ENCODE peak calls at places on chromosomes 7 and 10, in four cellular contexts. One of them, this sample, is unnamed.
A peak's percentile ranks its signal among the peaks of the same experiment; 100 is the strongest.

GRCh38 chr10:17742918-17743317 is 9.1 kb upstream of the TMEM236 start:
- DNase-seq in tibial nerve: peak; percentile 51
- DNase-seq in choroid plexus epithelial cell: peak; percentile 72
- DNase-seq in upper lobe of right lung: peak; percentile 71
- DNase-seq in this sample: peak; percentile 47

GRCh38 chr10:58023341-58024073 is 244.2 kb downstream of the IPMK start:
- DNase-seq in choroid plexus epithelial cell: peak; percentile 85
- DNase-seq in tibial nerve: no peak
- DNase-seq in upper lobe of right lung: no peak
- DNase-seq in this sample: peak; percentile 81

GRCh38 chr7:112162161-112163020 is 43.8 kb downstream of the DOCK4 start:
- DNase-seq in upper lobe of right lung: peak; percentile 65
- DNase-seq in choroid plexus epithelial cell: peak; percentile 95
- DNase-seq in tibial nerve: no peak
- DNase-seq in this sample: peak; percentile 29

GRCh38 chr10:18020523-18020922 is 68.8 kb downstream of the SLC39A12 start:
- DNase-seq in upper lobe of right lung: no peak
- DNase-seq in choroid plexus epithelial cell: no peak
- DNase-seq in tibial nerve: no peak
- DNase-seq in this sample: peak; percentile 50

GRCh38 chr7:135385209-135385608 is 124.7 kb downstream of the CNOT4 start:
- DNase-seq in upper lobe of right lung: no peak
- DNase-seq in choroid plexus epithelial cell: peak; percentile 89
- DNase-seq in tibial nerve: no peak
- DNase-seq in this sample: peak; percentile 42

GRCh38 chr7:113710310-113711106 is 208.3 kb downstream of the PPP1R3A start:
- DNase-seq in choroid plexus epithelial cell: peak; percentile 95
- DNase-seq in upper lobe of right lung: no peak
- DNase-seq in tibial nerve: no peak
- DNase-seq in this sample: peak; percentile 92

GRCh38 chr10:30364391-30365268 is 15.6 kb upstream of the MTPAP start:
- DNase-seq in tibial nerve: no peak
- DNase-seq in choroid plexus epithelial cell: no peak
- DNase-seq in upper lobe of right lung: no peak
- DNase-seq in this sample: no peak

GRCh38 chr10:74008212-74008731 is 10.4 kb downstream of the VCL start:
- DNase-seq in tibial nerve: no peak
- DNase-seq in upper lobe of right lung: no peak
- DNase-seq in choroid plexus epithelial cell: peak; percentile 83
- DNase-seq in this sample: no peak

GRCh38 chr7:142771353-142771723 is 568 bp downstream of the PRSS2 start:
- DNase-seq in tibial nerve: no peak
- DNase-seq in choroid plexus epithelial cell: no peak
- DNase-seq in upper lobe of right lung: no peak
- DNase-seq in this sample: no peak

GRCh38 chr10:31912289-31912688 is 16.3 kb downstream of the ARHGAP12 start:
- DNase-seq in tibial nerve: no peak
- DNase-seq in choroid plexus epithelial cell: peak; percentile 47
- DNase-seq in upper lobe of right lung: no peak
- DNase-seq in this sample: peak; percentile 62

GRCh38 chr10:100827819-100828743 is 82.7 kb downstream of the PAX2 start:
- DNase-seq in upper lobe of right lung: no peak
- DNase-seq in choroid plexus epithelial cell: no peak
- DNase-seq in tibial nerve: no peak
- DNase-seq in this sample: no peak

GRCh38 chr10:59904431-59905065 is 1.8 kb downstream of the CCDC6 start:
- DNase-seq in upper lobe of right lung: no peak
- DNase-seq in choroid plexus epithelial cell: no peak
- DNase-seq in tibial nerve: no peak
- DNase-seq in this sample: no peak

GRCh38 chr7:141654551-141654950 is 47.4 kb downstream of the DENND11 start:
- DNase-seq in tibial nerve: no peak
- DNase-seq in upper lobe of right lung: no peak
- DNase-seq in choroid plexus epithelial cell: peak; percentile 86
- DNase-seq in this sample: peak; percentile 84

DNA sequence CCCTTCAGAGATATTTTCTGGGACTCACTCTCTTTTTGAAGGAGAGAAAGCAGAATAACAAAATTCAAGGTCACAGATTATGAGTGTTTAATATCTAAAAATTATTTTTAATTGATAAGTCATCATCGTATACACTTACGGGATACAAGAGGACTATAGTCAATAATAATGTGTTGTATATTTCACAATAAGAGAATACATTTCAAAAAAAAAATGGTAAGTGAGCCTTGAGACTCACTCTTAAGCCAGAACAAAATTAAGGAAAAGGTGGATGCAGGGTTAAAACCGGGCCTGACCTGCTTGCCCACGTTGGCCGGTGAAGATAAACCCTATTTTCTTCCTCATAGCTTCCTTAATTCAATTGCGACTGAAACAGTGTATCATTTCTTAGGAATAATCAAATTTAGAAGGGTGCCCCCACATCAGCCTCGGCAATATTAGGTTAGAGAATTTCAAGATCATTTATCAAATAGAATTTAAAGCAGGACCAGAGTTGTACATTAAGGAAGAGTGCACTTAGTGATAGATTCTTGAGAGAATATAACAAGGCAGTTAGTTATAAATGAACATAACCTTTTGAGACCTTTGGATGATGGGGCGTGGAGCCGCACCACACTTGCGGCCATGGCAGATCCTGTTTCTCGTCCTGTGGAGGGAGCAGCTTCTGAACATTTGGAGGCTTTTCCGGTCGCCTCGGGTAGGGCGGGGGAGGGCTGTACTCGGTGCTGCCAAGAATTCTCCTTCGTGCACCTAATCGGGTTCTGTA is 321.8 kb downstream of the PAXIP1 start:
- DNase-seq in tibial nerve: no peak
- DNase-seq in upper lobe of right lung: no peak
- DNase-seq in choroid plexus epithelial cell: no peak
- DNase-seq in this sample: no peak
- H3K4me3 ChIP-seq in tibial nerve: no peak overlapping the region
- H3K4me3 ChIP-seq in upper lobe of right lung: no peak overlapping the region
- H3K4me3 ChIP-seq in choroid plexus epithelial cell: no peak overlapping the region
- H3K4me3 ChIP-seq in this sample: no peak overlapping the region

GRCh38 chr7:140605337-140605736 is 35.3 kb downstream of the DENND2A start:
- DNase-seq in tibial nerve: no peak
- DNase-seq in choroid plexus epithelial cell: peak; percentile 71
- DNase-seq in upper lobe of right lung: peak; percentile 0
- DNase-seq in this sample: peak; percentile 24

GRCh38 chr7:140601566-140602174 is 38.9 kb downstream of the DENND2A start:
- DNase-seq in upper lobe of right lung: peak; percentile 51
- DNase-seq in tibial nerve: no peak
- DNase-seq in choroid plexus epithelial cell: no peak
- DNase-seq in this sample: no peak

GRCh38 chr7:140607441-140607989 is 33.1 kb downstream of the DENND2A start:
- DNase-seq in tibial nerve: peak; percentile 63
- DNase-seq in upper lobe of right lung: peak; percentile 68
- DNase-seq in choroid plexus epithelial cell: peak; percentile 27
- DNase-seq in this sample: no peak

GRCh38 chr7:140604076-140604475 is 36.5 kb downstream of the DENND2A start:
- DNase-seq in upper lobe of right lung: no peak
- DNase-seq in tibial nerve: no peak
- DNase-seq in choroid plexus epithelial cell: no peak
- DNase-seq in this sample: no peak

GRCh38 chr7:140604760-140605159 is 35.9 kb downstream of the DENND2A start:
- DNase-seq in tibial nerve: no peak
- DNase-seq in upper lobe of right lung: peak; percentile 21
- DNase-seq in choroid plexus epithelial cell: peak; percentile 33
- DNase-seq in this sample: peak; percentile 73
- TF ChIP-seq CTCF in tibial nerve: no peak
- TF ChIP-seq CTCF in upper lobe of right lung: no peak
- TF ChIP-seq CTCF in choroid plexus epithelial cell: no peak
- TF ChIP-seq CTCF in this sample: no peak

DNA sequence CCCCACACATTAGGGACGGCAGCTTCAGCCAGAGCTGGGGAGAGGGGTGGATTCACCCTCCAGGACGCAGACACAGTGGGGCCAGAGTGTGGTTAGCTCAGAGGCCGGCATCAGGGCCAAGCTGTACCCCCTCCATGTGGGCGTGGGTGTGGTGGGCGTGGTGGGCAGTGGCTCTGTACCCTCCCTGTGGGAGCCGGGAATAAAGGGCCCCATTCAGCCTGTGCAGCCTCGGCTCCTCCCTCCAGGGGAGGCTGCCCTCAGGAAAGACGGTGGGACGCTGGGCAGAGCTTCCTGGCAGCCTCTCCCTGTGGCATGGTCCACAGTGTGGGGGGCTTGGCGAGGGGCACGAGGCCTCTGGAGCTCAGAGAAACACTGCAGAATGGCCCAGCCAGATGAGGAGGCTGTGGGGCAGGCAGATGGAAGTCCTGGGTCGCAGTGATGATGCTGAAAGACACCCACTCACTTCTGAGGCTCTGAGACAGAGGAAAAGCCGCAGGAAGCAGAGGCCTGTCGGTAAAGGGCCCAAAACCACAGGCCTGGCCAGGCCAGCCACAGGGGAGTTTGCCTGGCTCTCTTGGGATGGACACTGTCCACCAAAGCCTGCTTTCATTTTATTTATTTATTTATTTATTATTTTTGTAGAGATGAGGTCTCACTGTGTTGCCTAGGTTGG is 108.0 kb downstream of the SH3PXD2A start:
- DNase-seq in tibial nerve: no peak
- DNase-seq in choroid plexus epithelial cell: no peak
- DNase-seq in upper lobe of right lung: no peak
- DNase-seq in this sample: no peak
- H3K4me3 ChIP-seq in tibial nerve: no peak overlapping the region
- H3K4me3 ChIP-seq in choroid plexus epithelial cell: no peak overlapping the region
- H3K4me3 ChIP-seq in upper lobe of right lung: no peak overlapping the region
- H3K4me3 ChIP-seq in this sample: no peak overlapping the region

DNA sequence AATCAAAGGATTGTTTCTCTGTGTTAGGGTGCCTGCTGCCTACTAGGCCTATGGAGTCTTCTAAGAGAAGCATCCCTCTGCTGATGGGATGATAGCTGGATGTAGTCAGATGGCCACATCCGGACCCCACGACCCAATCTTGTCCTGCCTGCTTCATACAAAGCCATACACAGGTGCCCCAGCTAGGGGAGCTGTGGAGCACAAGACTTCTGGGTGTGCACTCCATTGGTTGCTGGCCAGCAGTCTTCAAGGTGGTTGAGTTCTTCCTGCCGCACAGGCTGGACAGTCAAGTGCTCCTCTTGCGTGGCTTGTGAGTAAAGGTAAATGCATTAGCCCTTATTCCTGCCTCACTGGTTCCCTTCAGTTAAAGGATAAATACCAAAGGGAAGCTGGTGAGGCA is 120.2 kb downstream of the TEX36 start:
- DNase-seq in choroid plexus epithelial cell: no peak
- DNase-seq in upper lobe of right lung: no peak
- DNase-seq in tibial nerve: no peak
- DNase-seq in this sample: no peak
- TF ChIP-seq CTCF in choroid plexus epithelial cell: no peak
- TF ChIP-seq CTCF in upper lobe of right lung: no peak
- TF ChIP-seq CTCF in tibial nerve: no peak
- TF ChIP-seq CTCF in this sample: peak; percentile 10

GRCh38 chr7:157854066-157854891 is 517.5 kb downstream of the DNAJB6 start:
- DNase-seq in upper lobe of right lung: peak; percentile 93
- DNase-seq in tibial nerve: peak; percentile 79
- DNase-seq in choroid plexus epithelial cell: no peak
- DNase-seq in this sample: no peak
- H3K4me3 ChIP-seq in upper lobe of right lung: peak overlapping the region; percentile 28
- H3K4me3 ChIP-seq in tibial nerve: no peak overlapping the region
- H3K4me3 ChIP-seq in choroid plexus epithelial cell: no peak overlapping the region
- H3K4me3 ChIP-seq in this sample: no peak overlapping the region

DNA sequence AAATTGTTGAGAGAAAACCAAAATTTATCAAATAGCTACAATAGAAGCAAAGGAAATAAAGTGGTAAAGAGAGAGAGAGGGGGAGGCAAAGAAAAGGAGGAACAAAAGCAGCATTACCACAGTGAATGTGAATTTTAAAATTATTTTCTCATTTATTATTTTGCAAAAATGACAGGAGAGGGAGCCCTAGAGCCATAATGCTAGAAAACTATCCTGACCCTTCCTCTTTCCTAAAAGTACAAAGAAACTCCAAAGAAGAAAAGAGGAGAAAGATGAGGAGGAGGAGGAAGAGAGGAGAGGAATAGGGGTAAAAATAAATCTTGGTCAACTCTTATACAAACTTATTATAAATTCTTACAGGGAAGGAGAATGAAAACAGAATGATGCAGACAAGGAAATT is 921.5 kb downstream of the NRG3 start:
- DNase-seq in choroid plexus epithelial cell: peak; percentile 9
- DNase-seq in upper lobe of right lung: no peak
- DNase-seq in tibial nerve: no peak
- DNase-seq in this sample: no peak
- TF ChIP-seq CTCF in choroid plexus epithelial cell: peak; percentile 28
- TF ChIP-seq CTCF in upper lobe of right lung: peak; percentile 33
- TF ChIP-seq CTCF in tibial nerve: peak; percentile 21
- TF ChIP-seq CTCF in this sample: peak; percentile 32

This sample was measured in epithelial cell of esophagus.